ENCODE peak calls at places on chromosomes 3 and 15, in five cellular contexts. F is Calu3; R is amniotic stem cell; H is stimulated activated CD8-positive, alpha-beta memory T cell treated with anti-CD3 and anti-CD28 coated beads, Interleukin-2, amount 100 ng/mL, for 48 hours; Q is NCI-H2081. Y is an unnamed sample.

GRCh38 chr15:101481917-101482525 is 7.5 kb downstream of the PCSK6 start:
- DNase-seq in Q (no peak), H (no peak), F (no peak), R (no peak), Y (no peak)

GRCh38 chr3:14532691-14533456 is 7.3 kb downstream of the GRIP2 start:
- DNase-seq in R (no peak), Q (peak; percentile 70), F (peak; percentile 58), H (no peak), Y (no peak)

GRCh38 chr15:40305281-40305680 is 2.5 kb downstream of the PLCB2 start:
- DNase-seq in H (no peak), Q (no peak), R (no peak), F (no peak), Y (no peak)

GRCh38 chr3:9820944-9821343 is 10.9 kb downstream of the TTLL3 start:
- DNase-seq in R (peak; percentile 10), Q (no peak), H (no peak), F (no peak), Y (no peak)

GRCh38 chr15:33031324-33031736 is 163.2 kb downstream of the FMN1 start:
- DNase-seq in H (no peak), Q (peak; percentile 27), R (no peak), F (no peak), Y (no peak)

GRCh38 chr15:41870689-41871081 is 23.2 kb downstream of the SPTBN5 start:
- DNase-seq in R (no peak), H (peak; percentile 44), Q (no peak), F (no peak), Y (no peak)

GRCh38 chr15:99721104-99721778 is 12.0 kb downstream of the LYSMD4 start:
- DNase-seq in H (no peak), Q (no peak), R (no peak), F (no peak), Y (peak; percentile 41)

GRCh38 chr3:115239717-115240116 is 92.6 kb upstream of the ZBTB20 start:
- DNase-seq in F (peak; percentile 29), R (peak; percentile 94), Q (peak; percentile 68), H (no peak), Y (no peak)

GRCh38 chr3:3665961-3666640 is 133.1 kb upstream of the LRRN1 start:
- DNase-seq in F (peak; percentile 31), Q (no peak), R (no peak), H (no peak), Y (no peak)

GRCh38 chr3:114552527-114552812 is 258.6 kb downstream of the TIGIT start:
- DNase-seq in R (no peak), F (no peak), H (no peak), Q (no peak), Y (no peak)

GRCh38 chr15:62287066-62287857 is 122.2 kb upstream of the C2CD4B start:
- DNase-seq in H (no peak), R (no peak), F (no peak), Q (no peak), Y (no peak)

GRCh38 chr15:74400313-74400850 is 32.9 kb upstream of the CYP11A1 start:
- DNase-seq in Q (no peak), R (no peak), H (no peak), F (no peak), Y (peak; percentile 74)

GRCh38 chr3:8387591-8387990 is 114.0 kb upstream of the LMCD1 start:
- DNase-seq in F (no peak), H (no peak), Q (no peak), R (no peak), Y (no peak)

GRCh38 chr15:66617137-66618090 is 51.6 kb upstream of the LCTL start:
- DNase-seq in Q (no peak), R (no peak), H (no peak), F (peak; percentile 71), Y (no peak)

GRCh38 chr3:194446754-194447153 is 40.0 kb downstream of the ATP13A3 start:
- DNase-seq in Q (no peak), F (no peak), R (no peak), H (no peak), Y (no peak)

GRCh38 chr15:22866066-22866465 is 27.6 kb downstream of the NIPA2 start:
- DNase-seq in F (no peak), H (no peak), Q (no peak), R (no peak), Y (no peak)

GRCh38 chr3:127102587-127102986 is 90.3 kb upstream of the PRR23E start:
- DNase-seq in R (no peak), H (no peak), F (no peak), Q (no peak), Y (no peak)

Y was measured in DND-41.